ENCODE peak calls at places on chromosomes 7 and 10, in nine cellular contexts. Q, W, B, R, Z, J, N, Y and U are unnamed samples.

GRCh38 chr7:149724661-149725425 is 48.5 kb downstream of the ZNF467 start:
- DNase-seq in Q (no peak), W (no peak), B (peak), R (no peak), Z (no peak), J (no peak), N (peak), Y (peak), U (no peak)

GRCh38 chr7:20170626-20171025 is 46.6 kb downstream of the MACC1 start:
- DNase-seq in Q (no peak), W (no peak), B (no peak), R (no peak), Z (no peak), J (no peak), N (no peak), Y (no peak), U (no peak)

GRCh38 chr10:29588640-29589421 is 45.9 kb downstream of the SVIL start:
- DNase-seq in Q (no peak), W (no peak), B (no peak), R (no peak), Z (no peak), J (no peak), N (no peak), Y (no peak), U (no peak)

GRCh38 chr10:4801405-4801804 is 24.6 kb upstream of the AKR1E2 start:
- DNase-seq in Q (no peak), W (no peak), B (no peak), R (no peak), Z (no peak), J (no peak), N (no peak), Y (no peak), U (no peak)

GRCh38 chr10:5125315-5126044 is 31.3 kb downstream of the AKR1C3 start:
- DNase-seq in Q (no peak), W (no peak), B (no peak), R (no peak), Z (no peak), J (no peak), N (no peak), Y (no peak), U (no peak)

GRCh38 chr10:121054876-121055275 is 203.7 kb downstream of the WDR11 start:
- DNase-seq in Q (no peak), W (no peak), B (no peak), R (no peak), Z (no peak), J (peak), N (no peak), Y (no peak), U (no peak)

GRCh38 chr10:132876967-132877366 is 65.4 kb downstream of the CFAP46 start:
- DNase-seq in Q (no peak), W (no peak), B (peak), R (no peak), Z (peak), J (peak), N (peak), Y (peak), U (no peak)

GRCh38 chr10:61779950-61780659 is 117.4 kb downstream of the CABCOCO1 start:
- DNase-seq in Q (no peak), W (no peak), B (peak), R (no peak), Z (peak), J (no peak), N (no peak), Y (peak), U (no peak)

GRCh38 chr7:28103984-28104628 is 76.5 kb downstream of the JAZF1 start:
- DNase-seq in Q (no peak), W (no peak), B (no peak), R (no peak), Z (no peak), J (peak), N (no peak), Y (no peak), U (no peak)

GRCh38 chr10:129921801-129922597 is 42.1 kb downstream of the EBF3 start:
- DNase-seq in Q (no peak), W (no peak), B (no peak), R (no peak), Z (no peak), J (no peak), N (no peak), Y (peak), U (no peak)

GRCh38 chr10:120729508-120729907 is 121.7 kb upstream of the WDR11 start:
- DNase-seq in Q (no peak), W (no peak), B (no peak), R (no peak), Z (no peak), J (no peak), N (no peak), Y (no peak), U (no peak)

GRCh38 chr10:7667262-7668141 is 736 bp upstream of the ITIH5 start:
- DNase-seq in Q (no peak), W (no peak), B (peak), R (no peak), Z (no peak), J (no peak), N (no peak), Y (peak), U (no peak)

DNA sequence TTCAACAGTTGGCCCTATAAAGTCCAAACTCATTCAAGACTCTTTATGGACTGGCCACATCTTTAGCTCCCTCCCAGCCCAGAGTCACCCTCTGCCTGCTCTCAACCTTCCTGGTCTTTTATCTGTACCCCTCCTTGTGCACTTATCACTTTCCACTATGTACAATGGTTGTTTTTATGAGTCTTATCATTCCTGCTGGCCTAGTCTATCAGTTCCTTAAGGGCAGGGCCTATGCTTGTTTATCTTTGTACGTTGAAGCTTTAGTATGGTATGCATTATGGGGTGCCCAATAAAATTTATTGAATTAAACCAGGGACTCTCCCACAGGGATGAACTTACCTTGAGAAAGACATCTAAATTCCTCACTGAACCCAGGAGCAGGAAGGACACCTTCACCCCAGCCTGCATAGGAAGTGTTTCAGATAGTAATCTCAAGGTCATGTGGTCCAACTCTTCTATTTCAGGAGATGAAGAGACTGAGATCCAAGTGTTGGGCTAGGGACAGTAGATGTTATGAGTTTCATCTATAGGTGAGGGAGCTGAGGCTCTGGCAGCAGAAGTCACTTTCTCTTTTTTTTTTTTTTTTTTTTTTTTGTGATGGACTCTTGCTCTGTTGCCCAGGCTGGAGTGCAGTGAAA is 13.3 kb upstream of the PDCD4 start:
- DNase-seq in Q (no peak), W (no peak), B (no peak), R (no peak), Z (no peak), J (no peak), N (no peak), Y (no peak), U (no peak)
- H3K27ac ChIP-seq in Q (peak), W (peak), B (no peak), R (peak), Z (peak), J (peak), N (peak), Y (no peak), U (no peak)

DNA sequence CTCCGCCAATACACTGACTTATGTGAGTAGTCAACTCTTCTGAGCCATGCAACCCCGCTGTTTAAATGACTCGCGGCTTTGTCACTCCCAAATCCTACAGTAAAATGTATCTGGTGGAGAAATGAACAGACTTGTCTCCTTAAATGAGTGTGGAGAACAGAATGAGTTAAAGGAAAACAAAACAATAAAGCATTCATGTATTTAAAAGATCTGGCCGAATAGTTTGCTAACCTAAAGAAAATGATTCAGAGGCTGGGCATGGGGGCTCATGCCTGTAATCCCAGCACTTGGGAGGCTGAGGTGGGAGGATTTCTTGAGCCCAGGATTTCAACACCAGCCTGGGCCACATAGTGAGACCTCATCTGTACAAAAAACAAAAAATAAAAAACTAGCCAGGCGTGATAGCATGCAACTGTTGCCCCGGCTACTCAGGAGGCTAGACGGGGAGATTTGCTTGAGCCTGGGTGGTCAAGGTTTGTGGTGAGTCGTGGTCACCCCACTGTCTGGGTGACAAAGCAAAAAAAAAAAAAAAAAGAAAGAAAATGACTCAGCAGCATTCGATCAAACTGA is 86.5 kb upstream of the PFKP start:
- DNase-seq in Q (no peak), W (no peak), B (no peak), R (no peak), Z (no peak), J (no peak), N (no peak), Y (no peak), U (no peak)
- H3K27ac ChIP-seq in Q (no peak), W (no peak), B (no peak), R (no peak), Z (no peak), J (no peak), N (no peak), Y (no peak), U (no peak)

GRCh38 chr7:130673066-130673465 is 4.5 kb upstream of the COPG2 start:
- DNase-seq in Q (no peak), W (no peak), B (no peak), R (no peak), Z (no peak), J (no peak), N (no peak), Y (no peak), U (no peak)

GRCh38 chr7:130667593-130668257 is 823 bp downstream of the COPG2 start:
- DNase-seq in Q (no peak), W (no peak), B (no peak), R (no peak), Z (no peak), J (no peak), N (no peak), Y (no peak), U (no peak)

GRCh38 chr7:130668258-130669050 is at the start of gene COPG2:
- DNase-seq in Q (peak), W (peak), B (peak), R (peak), Z (peak), J (peak), N (peak), Y (peak), U (peak)

GRCh38 chr7:130672146-130672545 is 3.6 kb upstream of the COPG2 start:
- DNase-seq in Q (no peak), W (no peak), B (no peak), R (no peak), Z (no peak), J (no peak), N (no peak), Y (no peak), U (no peak)

DNA sequence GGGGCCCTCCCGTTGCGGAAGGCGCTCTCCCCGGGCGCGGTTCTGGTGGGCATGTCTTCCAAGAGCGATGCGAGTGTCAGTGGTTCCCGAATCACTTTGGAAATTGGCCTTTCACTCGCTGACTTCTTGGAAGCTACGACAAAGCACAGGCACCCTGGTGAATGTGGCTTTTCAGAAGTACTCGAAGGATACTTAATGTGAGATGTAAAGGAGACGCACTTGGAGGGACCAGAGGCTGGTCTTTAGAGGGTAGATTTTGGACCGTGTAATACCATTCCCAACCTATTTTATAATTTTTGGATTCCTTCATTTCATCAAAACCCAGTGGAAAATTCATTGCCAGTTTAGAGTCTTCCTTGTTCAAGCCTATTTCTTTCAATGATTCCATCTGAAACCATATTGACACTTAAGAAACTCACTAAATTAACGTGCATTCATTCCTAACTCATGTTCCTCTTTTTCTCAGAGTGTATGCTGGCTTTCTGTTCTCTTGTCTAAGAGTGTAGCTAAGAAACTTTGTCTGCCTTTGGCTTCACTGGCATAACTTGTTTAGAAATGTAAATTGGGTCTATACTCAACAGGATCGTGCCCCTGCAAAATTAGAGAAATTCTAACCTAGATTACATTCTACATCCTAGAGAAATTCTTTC is 628 bp upstream of the COPG2 start:
- DNase-seq in Q (no peak), W (peak), B (no peak), R (no peak), Z (no peak), J (peak), N (no peak), Y (no peak), U (no peak)
- H3K27ac ChIP-seq in Q (peak), W (no peak), B (no peak), R (peak), Z (peak), J (peak), N (peak), Y (peak), U (peak)

GRCh38 chr10:68305889-68306288 is 26.0 kb upstream of the HNRNPH3 start:
- DNase-seq in Q (no peak), W (no peak), B (no peak), R (no peak), Z (no peak), J (no peak), N (no peak), Y (no peak), U (no peak)

GRCh38 chr10:68302871-68303270 is 29.0 kb upstream of the HNRNPH3 start:
- DNase-seq in Q (no peak), W (no peak), B (no peak), R (no peak), Z (no peak), J (no peak), N (no peak), Y (no peak), U (no peak)

GRCh38 chr10:68302503-68302823 is 29.4 kb upstream of the HNRNPH3 start:
- DNase-seq in Q (no peak), W (no peak), B (no peak), R (no peak), Z (no peak), J (no peak), N (no peak), Y (no peak), U (no peak)

GRCh38 chr10:68301790-68302502 is 29.9 kb upstream of the HNRNPH3 start:
- DNase-seq in Q (no peak), W (peak), B (no peak), R (no peak), Z (no peak), J (no peak), N (no peak), Y (no peak), U (no peak)

GRCh38 chr10:68303849-68304412 is 27.9 kb upstream of the HNRNPH3 start:
- DNase-seq in Q (no peak), W (no peak), B (no peak), R (no peak), Z (no peak), J (peak), N (no peak), Y (no peak), U (no peak)
- H3K27ac ChIP-seq in Q (no peak), W (no peak), B (no peak), R (no peak), Z (no peak), J (peak), N (no peak), Y (no peak), U (no peak)